ENCODE peak calls at places on chromosomes 16 and 17, in five cellular contexts. M, C, H, F and Y are unnamed samples. For H3K4me1, the result is how much of the 10 kb centered on the place peaks cover.

GRCh38 chr17:74031314-74032080 is 172.0 kb upstream of the RPL38 start:
- DNase-seq in M (no peak), C (no peak), H (no peak), F (no peak), Y (no peak)

GRCh38 chr16:46857261-46857962 is 26.4 kb upstream of the C16orf87 start:
- DNase-seq in M (peak), C (no peak), H (no peak), F (no peak), Y (no peak)

GRCh38 chr16:46974352-46974751 is 878 bp upstream of the DNAJA2 start:
- DNase-seq in M (peak), C (no peak), H (no peak), F (no peak), Y (no peak)

GRCh38 chr17:76588182-76588581 is 2.5 kb upstream of the ST6GALNAC2 start:
- DNase-seq in M (no peak), C (no peak), H (no peak), F (no peak), Y (no peak)

GRCh38 chr16:57514891-57515600 is 21.3 kb downstream of the CCDC102A start:
- DNase-seq in M (no peak), C (no peak), H (no peak), F (peak), Y (no peak)

GRCh38 chr17:75153854-75154194 is 488 bp downstream of the JPT1 start:
- DNase-seq in M (no peak), C (no peak), H (no peak), F (no peak), Y (no peak)

GRCh38 chr16:88957887-88958577 is 19.0 kb downstream of the CBFA2T3 start:
- DNase-seq in M (no peak), C (no peak), H (peak), F (no peak), Y (no peak)

GRCh38 chr17:33021731-33022408 is 30.2 kb downstream of the SPACA3 start:
- DNase-seq in M (no peak), C (no peak), H (no peak), F (no peak), Y (no peak)

GRCh38 chr16:3173892-3174617 is 13.9 kb upstream of the OR1F1 start:
- DNase-seq in M (no peak), C (no peak), H (no peak), F (no peak), Y (no peak)

GRCh38 chr16:2798723-2799204 is 494 bp downstream of the PRSS41 start:
- DNase-seq in M (no peak), C (no peak), H (no peak), F (no peak), Y (no peak)

GRCh38 chr17:21249086-21249795 is 4.0 kb downstream of the NATD1 start:
- DNase-seq in M (no peak), C (no peak), H (no peak), F (no peak), Y (no peak)

GRCh38 chr17:20051624-20052023 is 42.5 kb downstream of the SPECC1 start:
- DNase-seq in M (no peak), C (no peak), H (no peak), F (no peak), Y (no peak)

GRCh38 chr16:51017969-51018368 is 133.1 kb downstream of the SALL1 start:
- DNase-seq in M (no peak), C (no peak), H (no peak), F (no peak), Y (no peak)

GRCh38 chr16:14354561-14355351 is 275.3 kb downstream of the PARN start:
- DNase-seq in M (no peak), C (no peak), H (no peak), F (no peak), Y (no peak)

GRCh38 chr17:44351961-44352921 is 7.1 kb downstream of the GRN start:
- DNase-seq in M (no peak), C (no peak), H (no peak), F (no peak), Y (no peak)

GRCh38 chr17:82019905-82020873 is 2.5 kb downstream of the CENPX start:
- DNase-seq in M (peak), C (no peak), H (peak), F (no peak), Y (no peak)

GRCh38 chr16:76943936-76944335 is 247.1 kb upstream of the MON1B start:
- DNase-seq in M (no peak), C (no peak), H (no peak), F (no peak), Y (no peak)

GRCh38 chr17:16243385-16243784 is 26.4 kb downstream of the PIGL start:
- DNase-seq in M (no peak), C (no peak), H (no peak), F (no peak), Y (no peak)

GRCh38 chr17:81026266-81027036 is 8.5 kb upstream of the BAIAP2 start:
- DNase-seq in M (no peak), C (no peak), H (no peak), F (no peak), Y (no peak)

GRCh38 chr16:29811170-29811895 is 660 bp upstream of the PRRT2 start:
- DNase-seq in M (peak), C (peak), H (peak), F (peak), Y (peak)

GRCh38 chr17:40113961-40114272 is 7.9 kb upstream of the MSL1 start:
- DNase-seq in M (peak), C (no peak), H (no peak), F (no peak), Y (no peak)

GRCh38 chr17:82977586-82977985 is 101.8 kb upstream of the METRNL start:
- DNase-seq in M (no peak), C (no peak), H (no peak), F (no peak), Y (no peak)

GRCh38 chr16:68490829-68491575 is 42.7 kb upstream of the SMPD3 start:
- DNase-seq in M (peak), C (no peak), H (no peak), F (no peak), Y (no peak)

GRCh38 chr16:86492267-86492960 is 17.9 kb upstream of the FOXF1 start:
- DNase-seq in M (no peak), C (no peak), H (no peak), F (no peak), Y (no peak)

GRCh38 chr17:5619088-5619740 is 34.9 kb upstream of the NLRP1 start:
- DNase-seq in M (no peak), C (no peak), H (no peak), F (no peak), Y (no peak)

GRCh38 chr16:69204106-69204655 is 17.2 kb downstream of the SNTB2 start:
- DNase-seq in M (no peak), C (no peak), H (no peak), F (no peak), Y (no peak)

GRCh38 chr16:63744077-63744874 is 1377.6 kb downstream of the CDH11 start:
- DNase-seq in M (no peak), C (no peak), H (no peak), F (peak), Y (no peak)

GRCh38 chr16:53528797-53529196 is 25.8 kb upstream of the AKTIP start:
- DNase-seq in M (no peak), C (no peak), H (no peak), F (no peak), Y (no peak)
- TF ChIP-seq CTCF in M (no peak), C (no peak), H (no peak), F (no peak), Y (no peak)

GRCh38 chr17:79843475-79843916 is 4.3 kb upstream of the CBX4 start:
- DNase-seq in M (no peak), C (no peak), H (no peak), F (no peak), Y (no peak)
- H3K4me1 ChIP-seq in M (under half), C (half or more), H (half or more), F (half or more), Y (half or more)

GRCh38 chr17:49574283-49574892 is 1.3 kb upstream of the NXPH3 start:
- DNase-seq in M (no peak), C (no peak), H (no peak), F (no peak), Y (no peak)
- TF ChIP-seq CTCF in M (no peak), C (no peak), H (no peak), F (no peak), Y (no peak)

GRCh38 chr17:50913120-50913519 is 47.0 kb upstream of the TOB1 start:
- DNase-seq in M (no peak), C (no peak), H (no peak), F (no peak), Y (no peak)
- H3K4me1 ChIP-seq in M (under half), C (under half), H (under half), F (under half), Y (under half)

GRCh38 chr16:5382484-5382883 is 284.9 kb upstream of the EEF2KMT start:
- DNase-seq in M (no peak), C (no peak), H (no peak), F (no peak), Y (no peak)
- TF ChIP-seq CTCF in M (no peak), C (no peak), H (no peak), F (no peak), Y (no peak)

DNA sequence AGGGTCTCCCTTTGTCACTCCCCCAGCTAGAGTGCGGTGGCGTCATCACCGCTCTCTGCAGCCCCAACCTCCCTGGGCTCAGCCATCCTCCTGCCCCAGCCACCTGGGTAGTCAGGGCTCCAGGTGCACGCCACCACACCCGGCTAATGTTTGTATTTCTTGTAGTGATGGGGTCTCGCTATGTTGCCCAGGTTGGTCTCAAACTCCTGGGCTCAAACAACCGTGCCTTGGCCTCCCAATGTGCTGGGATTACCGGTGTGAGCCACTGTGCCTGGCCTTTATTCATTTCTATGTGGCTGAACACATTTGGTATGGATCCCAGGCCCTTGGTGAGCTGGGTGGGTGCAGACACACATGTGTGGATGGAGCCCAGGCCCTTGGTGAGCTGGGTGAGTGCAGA is 36.9 kb downstream of the SOX8 start:
- DNase-seq in M (no peak), C (no peak), H (no peak), F (no peak), Y (no peak)
- H3K4me1 ChIP-seq in M (under half), C (under half), H (under half), F (under half), Y (under half)

GRCh38 chr17:67366193-67367157 is at the start of gene PSMD12:
- DNase-seq in M (peak), C (peak), H (peak), F (peak), Y (peak)
- TF ChIP-seq CTCF in M (no peak), C (no peak), H (no peak), F (no peak), Y (no peak)

GRCh38 chr16:12871784-12872183 is 29.6 kb upstream of the SHISA9 start:
- DNase-seq in M (no peak), C (no peak), H (no peak), F (no peak), Y (no peak)
- H3K4me1 ChIP-seq in M (under half), C (under half), H (under half), F (under half), Y (under half)

GRCh38 chr16:71894921-71895678 is at the start of gene IST1:
- DNase-seq in M (peak), C (peak), H (peak), F (peak), Y (peak)

GRCh38 chr16:71895679-71896385 is 501 bp downstream of the IST1 start:
- DNase-seq in M (peak), C (peak), H (peak), F (peak), Y (no peak)

GRCh38 chr16:71896688-71897368 is 1.5 kb downstream of the IST1 start:
- DNase-seq in M (no peak), C (no peak), H (no peak), F (no peak), Y (no peak)

GRCh38 chr16:71893888-71894228 is 1.5 kb upstream of the IST1 start:
- DNase-seq in M (no peak), C (no peak), H (no peak), F (no peak), Y (no peak)

DNA sequence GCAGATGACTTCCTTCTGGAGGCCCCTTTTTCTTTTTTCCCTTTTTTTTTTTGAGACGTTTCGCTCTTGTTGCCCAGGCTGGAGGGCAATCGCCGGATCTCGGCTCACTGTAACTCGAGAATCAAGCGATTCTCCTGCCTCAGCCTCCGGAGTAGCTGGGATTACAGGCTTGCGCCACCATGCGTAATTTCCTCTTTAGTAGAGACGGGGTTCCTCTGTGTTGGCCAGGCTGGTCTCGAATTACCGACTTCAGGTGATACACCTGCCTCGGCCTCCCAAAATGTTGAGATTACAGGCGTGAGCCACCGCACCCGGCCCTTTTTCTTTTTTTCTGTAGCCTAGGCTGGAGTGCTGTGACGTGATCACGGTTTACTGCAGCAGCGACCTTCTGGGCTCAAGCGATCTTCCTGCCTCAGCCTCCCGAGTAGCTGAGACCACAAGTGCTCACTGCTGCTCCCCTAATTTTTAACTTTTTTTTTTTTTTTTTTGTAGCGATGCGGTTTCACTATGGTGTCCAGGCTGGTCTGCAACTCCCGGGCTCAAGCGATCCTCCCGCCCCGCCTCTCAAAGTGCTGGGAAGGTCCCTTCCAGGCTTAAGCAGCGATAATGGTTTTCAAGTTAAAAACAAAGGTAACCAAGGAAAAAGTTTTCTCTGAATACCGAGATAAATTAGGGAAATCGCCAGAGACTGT is 956 bp upstream of the IST1 start:
- DNase-seq in M (peak), C (peak), H (peak), F (peak), Y (peak)
- TF ChIP-seq CTCF in M (no peak), C (peak), H (peak), F (no peak), Y (no peak)